ENCODE peak calls at places on chromosomes 12 and 14, in five cellular contexts. J is A549, M is lower leg skin, K is PC-3, Z is choroid plexus epithelial cell. E is an unnamed sample.

GRCh38 chr14:61260939-61261776 is 20.0 kb downstream of the TMEM30B start:
- DNase-seq in J (no peak), M (no peak), K (peak; percentile 94), Z (peak; percentile 74), E (no peak)

GRCh38 chr14:69625299-69626131 is 14.1 kb downstream of the SUSD6 start:
- DNase-seq in J (no peak), M (no peak), K (no peak), Z (peak; percentile 66), E (peak; percentile 65)

GRCh38 chr14:64891839-64892375 is 12.2 kb upstream of the SPTB start:
- DNase-seq in J (peak; percentile 56), M (no peak), K (peak; percentile 88), Z (peak; percentile 89), E (no peak)

GRCh38 chr14:68109132-68109531 is 289.6 kb downstream of the RAD51B start:
- DNase-seq in J (no peak), M (no peak), K (no peak), Z (peak; percentile 32), E (no peak)

GRCh38 chr12:123363743-123364531 is 710 bp downstream of the SBNO1 start:
- DNase-seq in J (peak; percentile 65), M (no peak), K (peak; percentile 26), Z (no peak), E (peak; percentile 25)

GRCh38 chr12:58285551-58285950 is 344.2 kb downstream of the ATP23 start:
- DNase-seq in J (no peak), M (no peak), K (no peak), Z (no peak), E (no peak)

GRCh38 chr14:39315859-39316444 is 82.2 kb downstream of the MIA2 start:
- DNase-seq in J (no peak), M (no peak), K (no peak), Z (no peak), E (no peak)

GRCh38 chr12:11755311-11755930 is 105.9 kb downstream of the ETV6 start:
- DNase-seq in J (no peak), M (no peak), K (no peak), Z (peak; percentile 31), E (no peak)

GRCh38 chr14:89469210-89470198 is 52.5 kb upstream of the FOXN3 start:
- DNase-seq in J (no peak), M (no peak), K (no peak), Z (peak; percentile 28), E (no peak)

GRCh38 chr14:76653875-76654572 is 107.2 kb upstream of the VASH1 start:
- DNase-seq in J (no peak), M (no peak), K (no peak), Z (no peak), E (no peak)

GRCh38 chr14:51996148-51996746 is 6.9 kb downstream of the RTRAF start:
- DNase-seq in J (no peak), M (no peak), K (peak; percentile 58), Z (peak; percentile 83), E (no peak)

GRCh38 chr12:6235499-6235898 is 35.3 kb downstream of the CD9 start:
- DNase-seq in J (no peak), M (no peak), K (peak; percentile 74), Z (no peak), E (no peak)

GRCh38 chr12:93964936-93965335 is 183.4 kb upstream of the PLXNC1 start:
- DNase-seq in J (no peak), M (no peak), K (no peak), Z (no peak), E (no peak)

DNA sequence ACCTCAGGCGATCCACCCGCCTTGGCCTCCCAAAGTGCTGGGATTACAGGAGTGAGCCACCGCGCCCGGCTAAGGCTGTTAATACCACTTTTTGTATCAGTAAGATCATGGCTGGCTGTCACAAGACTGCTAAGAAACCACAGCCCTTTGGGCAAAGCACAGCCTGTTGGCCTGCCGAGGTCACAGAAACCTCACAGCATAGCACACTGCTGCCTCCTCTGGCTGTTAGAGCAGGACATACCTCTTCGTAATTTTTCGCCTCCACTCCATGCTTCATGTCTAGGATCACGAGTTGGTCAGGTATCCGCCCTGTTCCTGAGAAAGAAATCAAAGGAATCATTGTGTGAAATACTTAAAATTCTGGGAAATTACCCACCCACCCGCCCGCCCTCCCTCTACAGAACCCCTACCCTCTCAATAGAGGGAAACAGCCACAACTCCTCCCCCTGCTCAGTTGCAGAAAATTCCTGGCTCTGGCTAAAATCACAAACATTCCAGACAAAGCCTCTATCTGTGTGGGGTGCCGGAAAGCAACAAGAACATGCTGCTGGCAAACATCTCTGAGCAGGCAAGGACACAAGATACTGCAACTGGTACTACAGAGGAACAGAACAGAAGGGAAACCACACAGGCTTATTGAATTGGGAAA is 20.7 kb upstream of the NEK9 start:
- DNase-seq in J (no peak), M (peak; percentile 90), K (no peak), Z (peak; percentile 99), E (peak; percentile 61)
- TF ChIP-seq CTCF in J (no peak), M (no peak), K (peak; percentile 15), Z (peak; percentile 81), E (peak; percentile 50)

GRCh38 chr12:95966287-95966870 is 23.2 kb downstream of the AMDHD1 start:
- DNase-seq in J (no peak), M (no peak), K (no peak), Z (no peak), E (no peak)

GRCh38 chr12:95967301-95967700 is 24.2 kb downstream of the AMDHD1 start:
- DNase-seq in J (no peak), M (no peak), K (no peak), Z (no peak), E (no peak)

GRCh38 chr12:95959107-95959506 is 16.0 kb downstream of the AMDHD1 start:
- DNase-seq in J (peak; percentile 33), M (no peak), K (peak; percentile 49), Z (peak; percentile 34), E (no peak)

GRCh38 chr12:95960241-95960640 is 17.1 kb downstream of the AMDHD1 start:
- DNase-seq in J (no peak), M (no peak), K (no peak), Z (no peak), E (no peak)

DNA sequence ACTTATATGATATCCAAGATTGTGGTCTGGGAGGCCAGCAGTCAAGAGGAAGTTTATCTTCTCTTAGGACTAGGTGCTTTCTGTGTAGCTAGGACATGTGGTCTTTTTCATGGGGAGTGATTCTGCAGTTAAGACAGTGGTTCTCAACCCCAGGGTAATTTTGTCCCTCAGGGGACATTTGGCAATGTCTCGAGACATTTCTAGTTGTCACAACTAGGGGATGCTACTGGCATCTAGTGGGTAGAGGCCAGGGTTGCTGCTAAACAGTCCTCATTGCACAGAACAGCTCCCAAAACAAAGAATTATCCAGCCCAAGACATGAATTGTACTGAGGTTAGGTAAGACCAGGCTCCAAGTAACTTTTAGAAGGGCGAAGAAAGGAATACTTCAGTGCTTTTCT is 20.0 kb downstream of the AMDHD1 start:
- DNase-seq in J (peak; percentile 10), M (no peak), K (peak; percentile 52), Z (no peak), E (no peak)
- TF ChIP-seq CTCF in J (peak; percentile 23), M (no peak), K (peak; percentile 69), Z (no peak), E (no peak)

GRCh38 chr12:130286041-130286440 is 51.6 kb upstream of the PIWIL1 start:
- DNase-seq in J (no peak), M (no peak), K (no peak), Z (no peak), E (no peak)
- TF ChIP-seq CTCF in J (no peak), M (no peak), K (no peak), Z (no peak), E (no peak)

GRCh38 chr12:2641761-2642160 is 153.0 kb upstream of the FKBP4 start:
- DNase-seq in J (no peak), M (no peak), K (no peak), Z (no peak), E (no peak)

GRCh38 chr12:2640281-2640680 is 154.5 kb upstream of the FKBP4 start:
- DNase-seq in J (peak; percentile 20), M (no peak), K (no peak), Z (no peak), E (no peak)

GRCh38 chr12:2642176-2642892 is 152.4 kb upstream of the FKBP4 start:
- DNase-seq in J (no peak), M (no peak), K (no peak), Z (no peak), E (no peak)

GRCh38 chr12:2640709-2641108 is 154.1 kb upstream of the FKBP4 start:
- DNase-seq in J (peak; percentile 72), M (peak; percentile 46), K (peak; percentile 81), Z (peak; percentile 95), E (no peak)

DNA sequence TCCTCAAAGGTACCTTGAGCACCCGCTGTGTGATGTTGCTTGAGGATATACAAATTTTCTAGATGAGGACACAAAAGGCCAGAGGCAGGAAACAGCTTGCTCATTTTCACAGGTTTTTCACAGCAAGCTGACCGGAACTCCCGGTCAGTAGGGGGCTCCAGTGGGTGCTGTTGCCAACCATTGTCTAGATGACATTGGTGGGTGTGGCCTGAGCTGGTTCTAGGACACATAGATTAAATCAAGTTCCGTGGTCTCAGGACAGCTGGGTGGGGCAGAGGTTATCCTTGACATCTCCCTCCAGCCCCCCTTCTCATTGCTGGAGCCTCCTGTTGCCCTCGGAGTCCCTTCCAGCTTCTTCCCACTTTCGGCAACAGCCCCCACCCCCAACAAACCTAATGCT is 153.6 kb upstream of the FKBP4 start:
- DNase-seq in J (peak; percentile 43), M (no peak), K (peak; percentile 10), Z (peak; percentile 36), E (no peak)
- TF ChIP-seq CTCF in J (peak; percentile 19), M (no peak), K (peak; percentile 44), Z (peak; percentile 52), E (no peak)

DNA sequence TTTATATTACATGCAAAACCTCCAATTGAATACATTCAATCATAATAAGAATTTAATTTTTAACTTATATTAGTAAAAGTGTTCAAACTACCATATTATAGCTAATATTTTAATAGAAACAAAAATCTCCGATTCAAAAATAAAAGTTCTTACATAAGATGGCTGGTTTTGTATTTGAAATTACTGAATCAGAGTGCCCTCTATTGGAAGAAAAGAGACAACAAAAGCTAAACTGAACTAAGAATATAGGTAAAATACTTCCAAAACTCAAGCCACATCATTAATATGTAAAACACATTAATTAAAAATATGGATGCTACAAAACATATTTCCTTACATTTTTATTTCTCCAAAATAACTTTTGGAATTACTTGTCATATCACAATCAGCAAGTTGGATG is 120.3 kb downstream of the GARIN6 start:
- DNase-seq in J (no peak), M (no peak), K (peak; percentile 53), Z (peak; percentile 40), E (no peak)
- TF ChIP-seq CTCF in J (peak; percentile 40), M (no peak), K (peak; percentile 72), Z (peak; percentile 54), E (no peak)